ENCODE peak calls at places on chromosomes 12 and 14, in seven cellular contexts. K, T, Y, H, N, R and B are unnamed samples.

GRCh38 chr14:88411039-88411438 is 25.6 kb downstream of the SPATA7 start:
- DNase-seq in Y (peak), H (no peak), N (peak), T (no peak), R (peak), K (no peak), B (no peak)

GRCh38 chr14:93160353-93160801 is 24.3 kb downstream of the MOAP1 start:
- DNase-seq in Y (peak), N (no peak), T (peak), H (no peak), K (peak), R (no peak), B (no peak)

GRCh38 chr12:80707830-80708534 is 548 bp downstream of the MYF6 start:
- DNase-seq in N (peak), T (no peak), K (no peak), R (no peak), H (no peak), Y (no peak), B (no peak)

GRCh38 chr12:728781-729180 is 23.6 kb upstream of the WNK1 start:
- DNase-seq in K (no peak), N (no peak), R (no peak), Y (no peak), H (no peak), T (no peak), B (no peak)

GRCh38 chr12:5012337-5012736 is 31.3 kb upstream of the KCNA5 start:
- DNase-seq in K (no peak), N (no peak), R (no peak), H (no peak), T (no peak), Y (no peak), B (no peak)

GRCh38 chr12:128388461-128388921 is 121.5 kb downstream of the TMEM132C start:
- DNase-seq in T (no peak), H (no peak), R (no peak), K (no peak), Y (no peak), N (no peak), B (no peak)

GRCh38 chr12:106629797-106630669 is 47.2 kb downstream of the RFX4 start:
- DNase-seq in H (no peak), Y (no peak), T (peak), N (no peak), R (no peak), K (no peak), B (no peak)

GRCh38 chr14:77843155-77843554 is 43.2 kb downstream of the ADCK1 start:
- DNase-seq in T (no peak), N (no peak), K (no peak), H (no peak), R (no peak), Y (no peak), B (no peak)

GRCh38 chr14:87049886-87050820 is 942.8 kb downstream of the GALC start:
- DNase-seq in N (peak), Y (no peak), R (peak), T (peak), K (peak), H (no peak), B (peak)

GRCh38 chr12:80277732-80278131 is 166.3 kb upstream of the PTPRQ start:
- DNase-seq in R (no peak), K (no peak), N (no peak), H (no peak), Y (no peak), T (no peak), B (no peak)

GRCh38 chr14:105492966-105493871 is 2.2 kb downstream of the TEDC1 start:
- DNase-seq in Y (no peak), H (no peak), N (no peak), T (no peak), K (peak), R (no peak), B (no peak)

GRCh38 chr14:55399912-55400311 is 11.7 kb downstream of the ATG14 start:
- DNase-seq in N (no peak), H (no peak), Y (no peak), K (no peak), T (no peak), R (no peak), B (peak)

GRCh38 chr12:104596128-104596799 is 139.5 kb downstream of the CHST11 start:
- DNase-seq in N (no peak), Y (no peak), R (no peak), K (peak), H (no peak), T (no peak), B (peak)

GRCh38 chr12:71599213-71599612 is 64.4 kb downstream of the ZFC3H1 start:
- DNase-seq in H (no peak), K (no peak), T (no peak), N (no peak), Y (no peak), R (no peak), B (no peak)

GRCh38 chr12:1911598-1912575 is 6.6 kb downstream of the CACNA2D4 start:
- DNase-seq in Y (peak), R (no peak), H (no peak), T (peak), K (no peak), N (peak), B (no peak)

GRCh38 chr12:98985156-98985555 is 340.1 kb downstream of the APAF1 start:
- DNase-seq in K (no peak), T (no peak), R (no peak), Y (no peak), H (no peak), N (no peak), B (no peak)

GRCh38 chr12:46680506-46680905 is 145.3 kb downstream of the SLC38A4 start:
- DNase-seq in K (no peak), Y (no peak), R (no peak), T (no peak), H (no peak), N (no peak), B (no peak)

GRCh38 chr12:68349921-68350606 is 17.9 kb upstream of the MDM1 start:
- DNase-seq in R (no peak), K (no peak), H (no peak), Y (no peak), T (no peak), N (no peak), B (no peak)

GRCh38 chr14:54572316-54572715 is 5.4 kb downstream of the SAMD4A start:
- DNase-seq in R (peak), H (no peak), K (peak), T (peak), Y (no peak), N (no peak), B (no peak)

GRCh38 chr12:106978035-106978800 is 8.7 kb downstream of the MTERF2 start:
- DNase-seq in T (peak), N (no peak), K (no peak), Y (peak), H (no peak), R (peak), B (no peak)

GRCh38 chr12:98973395-98973794 is 328.3 kb downstream of the APAF1 start:
- DNase-seq in K (peak), R (no peak), H (no peak), Y (no peak), T (no peak), N (no peak), B (no peak)

GRCh38 chr14:81516941-81517797 is 16.5 kb downstream of the SEL1L start:
- DNase-seq in N (no peak), T (no peak), R (peak), K (peak), H (no peak), Y (no peak), B (peak)

GRCh38 chr14:30177776-30178175 is 250.1 kb upstream of the PRKD1 start:
- DNase-seq in Y (no peak), N (no peak), R (no peak), T (no peak), K (no peak), H (no peak), B (no peak)

GRCh38 chr14:102487204-102487577 is 22.4 kb downstream of the ANKRD9 start:
- DNase-seq in K (no peak), Y (no peak), T (no peak), H (no peak), N (no peak), R (no peak), B (no peak)

GRCh38 chr12:128338344-128338743 is 71.4 kb downstream of the TMEM132C start:
- DNase-seq in K (no peak), N (no peak), R (no peak), H (no peak), Y (no peak), T (no peak), B (no peak)

GRCh38 chr12:42921741-42922511 is 332.4 kb upstream of the PRICKLE1 start:
- DNase-seq in K (peak), Y (no peak), T (peak), H (no peak), R (no peak), N (no peak), B (peak)

GRCh38 chr12:114012744-114013431 is 46.8 kb upstream of the RBM19 start:
- DNase-seq in H (no peak), K (no peak), Y (no peak), T (no peak), R (no peak), N (no peak), B (no peak)

GRCh38 chr12:24075650-24076049 is 126.2 kb upstream of the SOX5 start:
- DNase-seq in N (no peak), T (no peak), Y (no peak), K (no peak), R (no peak), H (no peak), B (peak)

GRCh38 chr12:12396727-12397126 is 39.8 kb downstream of the BORCS5 start:
- DNase-seq in H (no peak), N (no peak), R (no peak), K (no peak), Y (no peak), T (no peak), B (no peak)

DNA sequence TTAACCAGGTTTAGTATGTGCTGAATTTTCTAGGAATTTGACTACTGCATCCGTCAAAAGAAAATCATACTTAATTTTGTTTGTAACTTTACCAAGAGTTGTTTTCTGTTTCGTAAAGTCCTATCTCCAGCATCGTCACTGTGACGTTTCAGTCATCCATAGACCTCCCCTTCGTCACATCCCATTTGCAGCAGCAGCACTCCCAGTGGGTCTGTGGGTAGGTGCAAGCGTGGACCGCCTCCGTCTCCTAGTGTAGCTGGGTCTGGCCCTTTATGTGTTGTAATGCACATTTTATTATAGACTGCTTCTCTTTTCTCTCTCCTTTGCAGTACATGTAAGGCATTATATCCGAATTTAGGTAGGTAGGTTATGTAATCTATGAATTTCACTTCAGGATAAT is 41.0 kb downstream of the EVL start:
- DNase-seq in K (no peak), R (no peak), T (no peak), Y (no peak), N (no peak), H (no peak), B (no peak)
- TF ChIP-seq RFX5 in K (no peak), R (no peak), T (no peak), Y (no peak), N (no peak), H (no peak), B (no peak)

DNA sequence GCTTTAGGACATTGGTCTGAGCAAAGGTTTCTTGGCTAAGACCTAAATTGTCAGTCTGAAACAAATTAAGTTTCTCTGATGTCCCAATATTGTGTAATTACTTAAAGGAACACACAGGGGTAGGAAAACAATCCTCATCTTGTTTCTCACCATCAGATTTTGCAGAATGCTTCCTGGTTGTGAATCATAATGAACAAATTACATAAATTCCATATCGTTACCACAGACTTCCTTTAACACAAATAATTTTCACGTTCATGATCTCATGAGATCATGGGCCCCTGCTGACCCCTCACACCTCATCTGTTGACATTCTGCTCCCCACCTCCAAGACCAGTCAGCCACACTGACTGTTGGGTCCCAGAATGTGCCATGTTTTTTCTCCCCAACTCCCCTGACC is 194.1 kb downstream of the MON2 start:
- DNase-seq in H (no peak), N (no peak), K (peak), R (no peak), T (no peak), Y (no peak), B (peak)
- TF ChIP-seq RFX5 in H (no peak), N (no peak), K (no peak), R (no peak), T (no peak), Y (no peak), B (no peak)

GRCh38 chr12:116430911-116431565 is 128.1 kb upstream of the MAP1LC3B2 start:
- DNase-seq in N (no peak), T (no peak), R (no peak), Y (no peak), H (no peak), K (no peak), B (no peak)

GRCh38 chr12:116434155-116435065 is 124.8 kb upstream of the MAP1LC3B2 start:
- DNase-seq in K (peak), N (peak), T (peak), R (no peak), H (no peak), Y (peak), B (peak)

GRCh38 chr12:116435984-116436383 is 123.2 kb upstream of the MAP1LC3B2 start:
- DNase-seq in H (no peak), R (no peak), K (no peak), Y (no peak), N (no peak), T (no peak), B (no peak)

GRCh38 chr12:116431677-116432300 is 127.4 kb upstream of the MAP1LC3B2 start:
- DNase-seq in H (no peak), R (no peak), N (no peak), Y (no peak), K (no peak), T (no peak), B (no peak)

DNA sequence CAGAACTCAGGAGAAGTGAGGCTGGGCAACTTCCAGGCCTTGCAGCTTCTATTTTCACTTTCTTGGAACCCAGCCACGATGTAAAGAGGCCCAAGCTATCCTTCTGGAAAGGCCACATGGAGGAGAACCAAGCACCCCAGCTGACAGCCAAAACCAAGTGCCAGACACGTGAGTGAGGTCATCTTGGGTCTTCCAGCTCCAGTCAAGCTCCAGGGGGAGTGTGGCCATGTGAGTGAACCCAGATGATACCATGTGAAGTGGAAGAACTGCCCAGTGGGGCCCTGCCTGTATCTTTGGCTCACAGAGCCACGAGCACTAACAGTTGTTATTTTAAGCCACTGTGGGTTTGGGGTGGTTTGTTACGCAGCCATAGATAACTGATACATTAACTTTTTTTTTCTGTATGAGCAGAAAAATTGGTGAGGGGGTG is 126.8 kb upstream of the MAP1LC3B2 start:
- DNase-seq in H (no peak), T (no peak), Y (no peak), N (no peak), R (no peak), K (no peak), B (peak)
- TF ChIP-seq RFX5 in H (no peak), T (no peak), Y (no peak), N (no peak), R (no peak), K (no peak), B (no peak)

DNA sequence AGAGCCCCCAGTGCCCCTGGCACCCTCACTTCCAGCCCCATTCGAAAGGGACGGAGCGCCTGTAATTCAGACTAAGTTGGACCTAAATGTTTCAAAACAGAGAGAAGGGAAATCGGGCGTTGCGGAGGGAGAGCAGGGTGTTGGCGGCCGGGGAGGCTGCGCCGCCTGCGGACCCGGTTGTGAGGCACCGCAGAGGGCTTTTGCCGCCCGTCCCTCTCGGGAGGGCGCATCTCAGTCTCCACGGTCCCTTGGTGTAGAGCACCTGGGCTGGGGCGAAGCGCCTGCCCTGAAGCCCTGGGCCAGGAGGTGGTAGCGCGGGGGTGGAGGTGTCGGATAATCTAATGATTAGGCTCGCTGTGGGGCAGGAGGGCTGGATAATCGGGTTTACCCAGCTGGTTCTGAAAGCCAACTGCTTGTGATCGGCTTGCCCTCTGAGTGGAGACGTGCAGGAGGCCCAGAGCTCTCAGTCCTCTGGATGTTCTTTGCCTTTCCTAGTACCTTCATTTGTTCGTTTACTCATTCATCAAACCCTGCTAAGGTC is 884 bp downstream of the DAAM1 start:
- DNase-seq in R (no peak), N (peak), T (peak), H (no peak), Y (peak), K (peak), B (peak)
- TF ChIP-seq RFX5 in R (no peak), N (no peak), T (no peak), H (no peak), Y (no peak), K (no peak), B (no peak)

DNA sequence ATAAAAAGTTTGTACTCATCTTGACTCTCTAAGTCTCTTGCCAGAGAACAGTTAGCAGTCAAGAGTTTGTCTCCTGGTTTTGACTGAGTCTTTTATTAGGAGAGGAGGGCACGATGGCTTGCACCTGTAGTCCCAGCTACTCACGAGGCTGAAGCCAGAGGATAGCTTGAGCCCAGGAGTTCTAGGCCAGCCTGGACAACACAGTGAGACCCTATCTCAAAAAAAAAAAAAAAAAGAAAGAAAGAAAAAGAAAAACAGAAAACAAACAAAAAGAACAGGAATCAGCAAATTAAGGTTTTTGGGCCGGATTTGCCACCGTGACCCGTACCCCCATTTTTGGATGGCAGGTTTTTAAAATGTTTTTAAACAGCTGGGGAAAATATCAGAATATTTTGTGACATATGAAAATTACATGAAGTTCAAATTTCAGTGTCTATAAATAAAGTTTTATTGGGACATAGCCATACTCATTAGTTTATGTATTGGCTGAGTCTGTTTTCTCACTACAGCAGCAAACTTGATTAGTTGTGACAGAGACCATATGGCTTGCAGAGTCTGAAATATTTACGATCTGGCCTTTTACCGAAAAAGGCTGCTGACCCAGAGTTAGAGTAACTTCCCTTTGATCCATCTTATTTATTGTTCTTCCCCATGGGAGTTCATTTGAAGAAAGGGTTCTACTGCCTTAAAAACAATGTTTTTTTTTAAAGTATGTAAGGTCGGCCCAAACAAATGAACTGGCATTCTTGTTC is 31.2 kb downstream of the VEZT start:
- DNase-seq in N (no peak), Y (no peak), R (no peak), H (no peak), T (peak), K (no peak), B (peak)
- TF ChIP-seq RFX5 in N (no peak), Y (no peak), R (no peak), H (no peak), T (no peak), K (no peak), B (no peak)

GRCh38 chr12:63991036-63991547 is 146.6 kb downstream of the SRGAP1 start:
- DNase-seq in H (no peak), T (no peak), Y (no peak), R (no peak), K (no peak), N (no peak), B (peak)

GRCh38 chr12:63985456-63985855 is 141.0 kb downstream of the SRGAP1 start:
- DNase-seq in T (no peak), Y (no peak), R (no peak), H (no peak), K (no peak), N (no peak), B (no peak)

GRCh38 chr12:63994704-63995103 is 150.2 kb downstream of the SRGAP1 start:
- DNase-seq in K (no peak), N (no peak), H (no peak), Y (no peak), R (no peak), T (peak), B (peak)

GRCh38 chr12:63985945-63986344 is 141.4 kb downstream of the SRGAP1 start:
- DNase-seq in R (peak), K (no peak), N (no peak), H (no peak), Y (no peak), T (no peak), B (no peak)

GRCh38 chr12:63989301-63989845 is 144.9 kb downstream of the SRGAP1 start:
- DNase-seq in N (no peak), T (no peak), R (peak), Y (no peak), K (no peak), H (no peak), B (peak)
- TF ChIP-seq RFX5 in N (no peak), T (no peak), R (no peak), Y (no peak), K (no peak), H (no peak), B (no peak)